ENCODE peak calls at places on chromosomes 4 and X, in six cellular contexts. One of them, this sample, is unnamed.

GRCh38 chrX:111662314-111662713 is 18.7 kb upstream of the ALG13 start:
- DNase-seq in kidney epithelial cell: no peak
- DNase-seq in MM.1S: no peak
- DNase-seq in suprapubic skin: no peak
- DNase-seq in AG04449: no peak
- DNase-seq in activated B cell treated with CpG ODN at 0.5 μM for 24 hours: no peak
- DNase-seq in this sample: no peak

GRCh38 chr4:87151730-87152129 is 68.7 kb downstream of the KLHL8 start:
- DNase-seq in activated B cell treated with CpG ODN at 0.5 μM for 24 hours: no peak
- DNase-seq in suprapubic skin: no peak
- DNase-seq in AG04449: no peak
- DNase-seq in MM.1S: no peak
- DNase-seq in kidney epithelial cell: no peak
- DNase-seq in this sample: no peak

GRCh38 chrX:134971926-134972325 is 18.9 kb upstream of the SMIM10 start:
- DNase-seq in kidney epithelial cell: no peak
- DNase-seq in MM.1S: no peak
- DNase-seq in suprapubic skin: no peak
- DNase-seq in activated B cell treated with CpG ODN at 0.5 μM for 24 hours: no peak
- DNase-seq in AG04449: no peak
- DNase-seq in this sample: no peak

GRCh38 chrX:67612231-67612630 is 68.4 kb downstream of the AR start:
- DNase-seq in MM.1S: no peak
- DNase-seq in activated B cell treated with CpG ODN at 0.5 μM for 24 hours: no peak
- DNase-seq in suprapubic skin: no peak
- DNase-seq in kidney epithelial cell: no peak
- DNase-seq in AG04449: no peak
- DNase-seq in this sample: no peak

GRCh38 chrX:134075894-134076718 is 90.7 kb upstream of the GPC3 start:
- DNase-seq in activated B cell treated with CpG ODN at 0.5 μM for 24 hours: no peak
- DNase-seq in kidney epithelial cell: no peak
- DNase-seq in AG04449: no peak
- DNase-seq in suprapubic skin: no peak
- DNase-seq in MM.1S: no peak
- DNase-seq in this sample: no peak

GRCh38 chr4:30721353-30722091 is 1.4 kb downstream of the PCDH7 start:
- DNase-seq in MM.1S: no peak
- DNase-seq in AG04449: no peak
- DNase-seq in suprapubic skin: no peak
- DNase-seq in activated B cell treated with CpG ODN at 0.5 μM for 24 hours: no peak
- DNase-seq in kidney epithelial cell: no peak
- DNase-seq in this sample: no peak

GRCh38 chr4:125283702-125284279 is 31.0 kb upstream of the FAT4 start:
- DNase-seq in suprapubic skin: no peak
- DNase-seq in activated B cell treated with CpG ODN at 0.5 μM for 24 hours: no peak
- DNase-seq in kidney epithelial cell: no peak
- DNase-seq in MM.1S: peak; percentile 35
- DNase-seq in AG04449: no peak
- DNase-seq in this sample: no peak

GRCh38 chr4:45876235-45876890 is 247.5 kb downstream of the GABRG1 start:
- DNase-seq in AG04449: no peak
- DNase-seq in kidney epithelial cell: no peak
- DNase-seq in suprapubic skin: no peak
- DNase-seq in activated B cell treated with CpG ODN at 0.5 μM for 24 hours: no peak
- DNase-seq in MM.1S: no peak
- DNase-seq in this sample: no peak

GRCh38 chr4:5812506-5813229 is 80.2 kb downstream of the CRMP1 start:
- DNase-seq in kidney epithelial cell: peak; percentile 21
- DNase-seq in activated B cell treated with CpG ODN at 0.5 μM for 24 hours: no peak
- DNase-seq in suprapubic skin: no peak
- DNase-seq in MM.1S: peak; percentile 56
- DNase-seq in AG04449: peak; percentile 24
- DNase-seq in this sample: no peak

GRCh38 chr4:76704133-76704881 is 193.6 kb downstream of the SOWAHB start:
- DNase-seq in AG04449: no peak
- DNase-seq in MM.1S: no peak
- DNase-seq in suprapubic skin: no peak
- DNase-seq in activated B cell treated with CpG ODN at 0.5 μM for 24 hours: no peak
- DNase-seq in kidney epithelial cell: no peak
- DNase-seq in this sample: no peak

GRCh38 chrX:40074080-40074958 is 23.4 kb downstream of the BCOR start:
- DNase-seq in MM.1S: no peak
- DNase-seq in AG04449: no peak
- DNase-seq in activated B cell treated with CpG ODN at 0.5 μM for 24 hours: no peak
- DNase-seq in kidney epithelial cell: no peak
- DNase-seq in suprapubic skin: no peak
- DNase-seq in this sample: no peak

GRCh38 chrX:13940646-13941045 is 89.0 kb downstream of the GEMIN8 start:
- DNase-seq in suprapubic skin: no peak
- DNase-seq in kidney epithelial cell: no peak
- DNase-seq in AG04449: no peak
- DNase-seq in activated B cell treated with CpG ODN at 0.5 μM for 24 hours: no peak
- DNase-seq in MM.1S: no peak
- DNase-seq in this sample: no peak

DNA sequence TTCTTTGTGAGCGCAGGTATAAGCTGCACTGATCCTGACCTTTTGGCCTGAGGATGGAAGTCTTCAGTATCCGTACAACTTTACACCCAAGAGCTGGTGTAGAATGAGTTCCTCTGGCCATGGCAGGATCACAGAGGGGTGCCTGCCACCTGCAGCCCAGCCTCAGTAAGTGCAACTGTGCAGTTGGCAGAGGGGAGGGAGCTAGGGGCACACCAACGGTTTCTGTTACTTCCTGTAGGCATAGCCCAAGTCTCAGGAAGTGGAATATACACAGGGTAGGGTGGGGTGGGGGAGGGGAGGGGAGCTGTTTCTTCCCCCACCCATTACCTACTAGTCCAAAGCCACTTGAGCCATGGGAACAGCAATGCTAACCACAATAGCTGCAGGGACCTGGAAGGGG is 85.4 kb upstream of the GBA3 start:
- DNase-seq in activated B cell treated with CpG ODN at 0.5 μM for 24 hours: no peak
- DNase-seq in AG04449: no peak
- DNase-seq in kidney epithelial cell: no peak
- DNase-seq in MM.1S: peak; percentile 30
- DNase-seq in suprapubic skin: no peak
- DNase-seq in this sample: no peak
- TF ChIP-seq CTCF in activated B cell treated with CpG ODN at 0.5 μM for 24 hours: no peak
- TF ChIP-seq CTCF in AG04449: peak; percentile 72
- TF ChIP-seq CTCF in kidney epithelial cell: peak; percentile 72
- TF ChIP-seq CTCF in MM.1S: peak; percentile 33
- TF ChIP-seq CTCF in suprapubic skin: peak; percentile 55
- TF ChIP-seq CTCF in this sample: no peak

DNA sequence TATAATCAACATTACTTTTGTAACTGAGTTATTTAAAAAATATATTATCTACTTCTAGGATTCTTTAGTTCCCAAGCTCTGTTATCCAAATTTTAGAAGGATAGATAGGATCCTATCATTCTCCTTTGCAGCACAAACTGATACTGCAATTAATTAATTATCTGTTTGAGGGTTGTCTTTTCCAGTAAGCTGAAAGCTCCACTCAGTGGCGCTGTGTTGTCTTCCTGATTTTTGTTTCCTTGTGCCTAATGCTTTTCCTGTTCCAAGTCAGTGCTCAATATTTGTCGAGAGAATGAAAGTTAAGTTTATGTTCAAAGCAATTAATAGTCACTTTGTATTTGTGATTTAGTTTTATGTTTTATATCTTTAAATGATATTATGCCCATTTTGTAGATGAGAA is 107.4 kb upstream of the ANK2 start:
- DNase-seq in kidney epithelial cell: no peak
- DNase-seq in AG04449: no peak
- DNase-seq in MM.1S: no peak
- DNase-seq in suprapubic skin: no peak
- DNase-seq in activated B cell treated with CpG ODN at 0.5 μM for 24 hours: no peak
- DNase-seq in this sample: no peak
- TF ChIP-seq CTCF in kidney epithelial cell: no peak
- TF ChIP-seq CTCF in AG04449: no peak
- TF ChIP-seq CTCF in MM.1S: no peak
- TF ChIP-seq CTCF in suprapubic skin: no peak
- TF ChIP-seq CTCF in activated B cell treated with CpG ODN at 0.5 μM for 24 hours: no peak
- TF ChIP-seq CTCF in this sample: no peak

GRCh38 chrX:43963726-43964125 is 9.5 kb downstream of the NDP start:
- DNase-seq in AG04449: no peak
- DNase-seq in suprapubic skin: no peak
- DNase-seq in MM.1S: no peak
- DNase-seq in kidney epithelial cell: no peak
- DNase-seq in activated B cell treated with CpG ODN at 0.5 μM for 24 hours: no peak
- DNase-seq in this sample: no peak

GRCh38 chrX:43961699-43962098 is 11.5 kb downstream of the NDP start:
- DNase-seq in MM.1S: peak; percentile 6
- DNase-seq in suprapubic skin: no peak
- DNase-seq in activated B cell treated with CpG ODN at 0.5 μM for 24 hours: no peak
- DNase-seq in kidney epithelial cell: no peak
- DNase-seq in AG04449: no peak
- DNase-seq in this sample: no peak

GRCh38 chrX:43962636-43963035 is 10.6 kb downstream of the NDP start:
- DNase-seq in AG04449: no peak
- DNase-seq in MM.1S: no peak
- DNase-seq in suprapubic skin: no peak
- DNase-seq in activated B cell treated with CpG ODN at 0.5 μM for 24 hours: no peak
- DNase-seq in kidney epithelial cell: no peak
- DNase-seq in this sample: no peak

GRCh38 chrX:43956034-43956433 is 17.2 kb downstream of the NDP start:
- DNase-seq in MM.1S: no peak
- DNase-seq in activated B cell treated with CpG ODN at 0.5 μM for 24 hours: no peak
- DNase-seq in AG04449: no peak
- DNase-seq in suprapubic skin: no peak
- DNase-seq in kidney epithelial cell: no peak
- DNase-seq in this sample: no peak

DNA sequence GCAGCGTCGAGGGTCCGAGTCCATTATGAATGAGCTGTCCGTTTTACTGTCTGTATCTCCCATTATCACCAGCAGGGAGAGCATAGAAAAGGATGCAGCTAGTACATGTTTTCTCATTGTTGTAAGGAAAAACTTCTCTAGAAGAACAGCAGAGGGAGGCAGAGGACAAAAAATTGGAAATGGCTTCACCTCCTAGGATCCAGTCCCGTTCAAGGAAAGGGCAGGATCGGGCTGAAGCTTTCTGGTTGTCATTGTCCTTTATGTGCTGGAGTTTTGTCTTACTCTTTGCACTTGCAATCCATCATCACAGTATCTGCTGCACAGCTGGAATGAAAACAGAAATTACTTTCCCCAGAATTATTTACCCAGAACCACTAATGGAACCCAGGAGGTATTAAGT is 14.7 kb downstream of the NDP start:
- DNase-seq in MM.1S: peak; percentile 63
- DNase-seq in suprapubic skin: no peak
- DNase-seq in AG04449: peak; percentile 46
- DNase-seq in kidney epithelial cell: peak; percentile 45
- DNase-seq in activated B cell treated with CpG ODN at 0.5 μM for 24 hours: no peak
- DNase-seq in this sample: no peak
- TF ChIP-seq CTCF in MM.1S: peak; percentile 70
- TF ChIP-seq CTCF in suprapubic skin: peak; percentile 48
- TF ChIP-seq CTCF in AG04449: peak; percentile 53
- TF ChIP-seq CTCF in kidney epithelial cell: peak; percentile 71
- TF ChIP-seq CTCF in activated B cell treated with CpG ODN at 0.5 μM for 24 hours: no peak
- TF ChIP-seq CTCF in this sample: peak; percentile 79

GRCh38 chr4:6892190-6892908 is 17.3 kb upstream of the TBC1D14 start:
- DNase-seq in activated B cell treated with CpG ODN at 0.5 μM for 24 hours: no peak
- DNase-seq in suprapubic skin: no peak
- DNase-seq in AG04449: no peak
- DNase-seq in kidney epithelial cell: no peak
- DNase-seq in MM.1S: no peak
- DNase-seq in this sample: no peak
- TF ChIP-seq CTCF in activated B cell treated with CpG ODN at 0.5 μM for 24 hours: no peak
- TF ChIP-seq CTCF in suprapubic skin: no peak
- TF ChIP-seq CTCF in AG04449: peak; percentile 7
- TF ChIP-seq CTCF in kidney epithelial cell: no peak
- TF ChIP-seq CTCF in MM.1S: no peak
- TF ChIP-seq CTCF in this sample: no peak

GRCh38 chr4:44632733-44633132 is 18.7 kb downstream of the YIPF7 start:
- DNase-seq in kidney epithelial cell: no peak
- DNase-seq in AG04449: no peak
- DNase-seq in suprapubic skin: no peak
- DNase-seq in MM.1S: no peak
- DNase-seq in activated B cell treated with CpG ODN at 0.5 μM for 24 hours: no peak
- DNase-seq in this sample: no peak

GRCh38 chr4:44629280-44629866 is 22.1 kb downstream of the YIPF7 start:
- DNase-seq in MM.1S: peak; percentile 61
- DNase-seq in suprapubic skin: no peak
- DNase-seq in kidney epithelial cell: peak; percentile 5
- DNase-seq in activated B cell treated with CpG ODN at 0.5 μM for 24 hours: no peak
- DNase-seq in AG04449: no peak
- DNase-seq in this sample: no peak

GRCh38 chr4:44632089-44632488 is 19.3 kb downstream of the YIPF7 start:
- DNase-seq in activated B cell treated with CpG ODN at 0.5 μM for 24 hours: no peak
- DNase-seq in suprapubic skin: no peak
- DNase-seq in kidney epithelial cell: no peak
- DNase-seq in AG04449: no peak
- DNase-seq in MM.1S: no peak
- DNase-seq in this sample: no peak
- TF ChIP-seq CTCF in activated B cell treated with CpG ODN at 0.5 μM for 24 hours: no peak
- TF ChIP-seq CTCF in suprapubic skin: no peak
- TF ChIP-seq CTCF in kidney epithelial cell: no peak
- TF ChIP-seq CTCF in AG04449: no peak
- TF ChIP-seq CTCF in MM.1S: peak; percentile 20
- TF ChIP-seq CTCF in this sample: no peak

GRCh38 chrX:34521563-34521962 is 135.5 kb downstream of the TMEM47 start:
- DNase-seq in activated B cell treated with CpG ODN at 0.5 μM for 24 hours: no peak
- DNase-seq in AG04449: no peak
- DNase-seq in kidney epithelial cell: no peak
- DNase-seq in MM.1S: no peak
- DNase-seq in suprapubic skin: no peak
- DNase-seq in this sample: no peak
- TF ChIP-seq CTCF in activated B cell treated with CpG ODN at 0.5 μM for 24 hours: no peak
- TF ChIP-seq CTCF in AG04449: no peak
- TF ChIP-seq CTCF in kidney epithelial cell: no peak
- TF ChIP-seq CTCF in MM.1S: no peak
- TF ChIP-seq CTCF in suprapubic skin: no peak
- TF ChIP-seq CTCF in this sample: no peak

DNA sequence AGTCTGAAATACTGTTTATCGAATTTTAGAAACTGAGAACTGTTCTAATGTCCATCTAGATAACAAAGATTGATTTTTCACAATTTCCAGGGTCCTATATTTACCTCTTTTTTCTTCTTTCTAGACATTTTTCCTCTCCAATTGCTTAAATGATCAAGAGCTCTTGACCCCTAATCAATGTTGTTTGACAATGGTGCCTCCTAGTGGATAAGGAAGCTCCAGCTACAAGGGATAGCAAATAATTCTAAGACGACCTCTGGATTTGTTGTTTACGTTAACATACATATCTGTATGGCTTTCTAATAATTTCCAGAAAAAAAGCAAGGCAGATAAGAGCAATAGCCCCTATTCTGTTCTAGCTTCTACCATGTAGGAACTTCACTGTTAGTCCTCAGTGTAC is 35.8 kb downstream of the GPR82 start:
- DNase-seq in activated B cell treated with CpG ODN at 0.5 μM for 24 hours: no peak
- DNase-seq in suprapubic skin: no peak
- DNase-seq in AG04449: no peak
- DNase-seq in kidney epithelial cell: no peak
- DNase-seq in MM.1S: peak; percentile 26
- DNase-seq in this sample: no peak
- TF ChIP-seq CTCF in activated B cell treated with CpG ODN at 0.5 μM for 24 hours: no peak
- TF ChIP-seq CTCF in suprapubic skin: no peak
- TF ChIP-seq CTCF in AG04449: peak; percentile 12
- TF ChIP-seq CTCF in kidney epithelial cell: peak; percentile 38
- TF ChIP-seq CTCF in MM.1S: peak; percentile 53
- TF ChIP-seq CTCF in this sample: no peak

This sample was measured in omental fat pad.